ENCODE peak calls at places on chromosomes 6 and 20, in eight cellular contexts. N, U, S, C, B, Z, E and T are unnamed samples.

GRCh38 chr6:74113901-74114300 is 417.9 kb downstream of the CD109 start:
- DNase-seq in C (no peak), B (no peak), Z (no peak), E (no peak), S (no peak), U (no peak), N (no peak), T (no peak)

GRCh38 chr6:157233686-157234085 is 89.6 kb downstream of the TMEM242 start:
- DNase-seq in U (no peak), S (no peak), E (no peak), Z (no peak), N (no peak), B (no peak), C (no peak), T (no peak)

GRCh38 chr6:170049641-170050491 is 241.0 kb downstream of the DLL1 start:
- DNase-seq in B (peak), C (no peak), Z (no peak), E (peak), S (no peak), N (no peak), U (no peak), T (peak)

GRCh38 chr6:42984001-42984923 is at the start of gene PPP2R5D:
- DNase-seq in B (peak), Z (peak), U (peak), C (peak), S (peak), N (peak), E (peak), T (peak)

GRCh38 chr6:142731611-142732010 is 213.4 kb downstream of the HIVEP2 start:
- DNase-seq in U (no peak), Z (no peak), C (no peak), E (no peak), B (peak), N (no peak), S (no peak), T (no peak)

GRCh38 chr6:170286246-170286933 is 4.5 kb downstream of the DLL1 start:
- DNase-seq in S (no peak), N (peak), E (no peak), B (no peak), C (no peak), U (no peak), Z (no peak), T (no peak)

GRCh38 chr6:42742116-42742894 is 3.6 kb downstream of the TBCC start:
- DNase-seq in C (no peak), B (no peak), S (peak), E (no peak), U (no peak), N (peak), Z (no peak), T (no peak)

GRCh38 chr6:111580826-111581505 is 24.7 kb downstream of the TRAF3IP2 start:
- DNase-seq in E (no peak), B (no peak), S (no peak), N (no peak), C (no peak), U (no peak), Z (no peak), T (no peak)

GRCh38 chr20:58374906-58375760 is 13.9 kb upstream of the VAPB start:
- DNase-seq in S (no peak), C (peak), B (no peak), N (no peak), U (no peak), Z (no peak), E (no peak), T (no peak)

GRCh38 chr6:94478178-94479140 is 1059.1 kb upstream of the EPHA7 start:
- DNase-seq in N (peak), Z (no peak), S (no peak), C (no peak), B (no peak), E (peak), U (no peak), T (no peak)

GRCh38 chr6:431986-432385 is 40.4 kb downstream of the IRF4 start:
- DNase-seq in N (no peak), C (no peak), S (no peak), U (no peak), E (no peak), Z (peak), B (no peak), T (no peak)

GRCh38 chr6:132261354-132261753 is 139.9 kb downstream of the MOXD1 start:
- DNase-seq in C (no peak), E (no peak), B (no peak), N (no peak), S (no peak), Z (no peak), U (no peak), T (no peak)

GRCh38 chr6:14635195-14635594 is 517.6 kb downstream of the CD83 start:
- DNase-seq in C (no peak), N (no peak), U (no peak), E (no peak), Z (peak), B (no peak), S (no peak), T (no peak)

GRCh38 chr6:33410711-33411631 is at the start of gene PHF1:
- DNase-seq in N (no peak), E (peak), C (peak), S (no peak), Z (peak), B (no peak), U (no peak), T (no peak)

GRCh38 chr6:3911614-3912336 is 62.6 kb downstream of the FAM50B start:
- DNase-seq in S (no peak), Z (no peak), N (no peak), E (no peak), U (peak), B (no peak), C (no peak), T (peak)

GRCh38 chr20:9829835-9830234 is 9.0 kb downstream of the PAK5 start:
- DNase-seq in Z (no peak), B (no peak), C (no peak), E (no peak), U (no peak), N (no peak), S (no peak), T (no peak)

GRCh38 chr20:50146732-50147662 is 6.5 kb downstream of the PEDS1 start:
- DNase-seq in C (no peak), E (no peak), U (no peak), Z (peak), S (no peak), N (no peak), B (no peak), T (no peak)

GRCh38 chr6:139820191-139820590 is 445.7 kb upstream of the CITED2 start:
- DNase-seq in C (no peak), N (no peak), Z (no peak), B (no peak), E (no peak), U (no peak), S (no peak), T (no peak)

GRCh38 chr6:56435326-56435725 is 187.9 kb upstream of the COL21A1 start:
- DNase-seq in S (no peak), U (no peak), B (no peak), E (no peak), N (no peak), Z (no peak), C (no peak), T (no peak)

GRCh38 chr6:136701011-136701410 is 91.3 kb downstream of the MAP3K5 start:
- DNase-seq in U (no peak), N (no peak), E (no peak), Z (no peak), C (no peak), B (no peak), S (no peak), T (no peak)

GRCh38 chr20:19735446-19735845 is 22.6 kb upstream of the RIN2 start:
- DNase-seq in Z (no peak), S (no peak), E (peak), U (peak), C (no peak), N (no peak), B (peak), T (peak)

GRCh38 chr20:32304121-32304520 is 26.7 kb downstream of the KIF3B start:
- DNase-seq in N (no peak), S (no peak), C (no peak), E (no peak), Z (no peak), U (no peak), B (no peak), T (no peak)

GRCh38 chr6:46862381-46862780 is 59.4 kb downstream of the ADGRF5 start:
- DNase-seq in C (no peak), Z (no peak), E (no peak), N (no peak), S (no peak), B (no peak), U (no peak), T (no peak)

GRCh38 chr6:74731921-74732320 is 473.9 kb downstream of the COL12A1 start:
- DNase-seq in Z (no peak), S (no peak), C (no peak), B (no peak), E (no peak), U (no peak), N (no peak), T (no peak)

GRCh38 chr20:4767084-4767483 is 45.4 kb downstream of the PRND start:
- DNase-seq in Z (no peak), E (no peak), N (no peak), C (no peak), B (no peak), S (no peak), U (no peak), T (no peak)

GRCh38 chr6:1607557-1608221 is 2.0 kb upstream of the FOXC1 start:
- DNase-seq in Z (no peak), S (no peak), N (peak), U (no peak), B (peak), C (peak), E (peak), T (no peak)

GRCh38 chr20:63152322-63153253 is 63.3 kb downstream of the YTHDF1 start:
- DNase-seq in C (no peak), E (peak), U (no peak), N (no peak), Z (no peak), S (no peak), B (no peak), T (no peak)

GRCh38 chr20:57849126-57849867 is 139.5 kb upstream of the PMEPA1 start:
- DNase-seq in E (no peak), N (no peak), B (no peak), Z (no peak), S (no peak), C (no peak), U (no peak), T (no peak)

GRCh38 chr6:25006565-25007001 is 70.8 kb upstream of the RIPOR2 start:
- DNase-seq in E (no peak), C (peak), Z (no peak), S (no peak), B (peak), U (no peak), N (no peak), T (no peak)

GRCh38 chr6:34344314-34344713 is 48.2 kb downstream of the NUDT3 start:
- DNase-seq in Z (no peak), C (no peak), E (no peak), S (no peak), U (no peak), N (no peak), B (no peak), T (no peak)

GRCh38 chr6:132651062-132651461 is 7.9 kb downstream of the TAAR1 start:
- DNase-seq in N (no peak), Z (no peak), U (no peak), S (no peak), C (no peak), B (no peak), E (no peak), T (no peak)

GRCh38 chr6:128150376-128150775 is 249.5 kb upstream of the THEMIS start:
- DNase-seq in B (no peak), U (no peak), N (no peak), S (no peak), C (no peak), E (no peak), Z (no peak), T (no peak)

GRCh38 chr20:45052698-45053440 is 48.1 kb downstream of the KCNS1 start:
- DNase-seq in E (no peak), C (no peak), S (no peak), Z (no peak), B (no peak), N (no peak), U (no peak), T (no peak)

GRCh38 chr6:159214281-159214680 is 45.1 kb downstream of the FNDC1 start:
- DNase-seq in U (no peak), E (no peak), B (no peak), N (no peak), S (no peak), Z (no peak), C (no peak), T (no peak)

GRCh38 chr6:13452346-13453171 is 34.8 kb downstream of the GFOD1 start:
- DNase-seq in Z (no peak), B (no peak), S (no peak), C (no peak), E (no peak), N (no peak), U (no peak), T (no peak)

GRCh38 chr6:165664553-165665383 is 1.7 kb upstream of the PDE10A start:
- DNase-seq in E (no peak), N (no peak), Z (no peak), S (no peak), U (no peak), B (no peak), C (no peak), T (no peak)

GRCh38 chr6:12348530-12349511 is 58.7 kb downstream of the EDN1 start:
- DNase-seq in U (peak), C (no peak), E (no peak), S (no peak), N (no peak), Z (no peak), B (no peak), T (no peak)

GRCh38 chr6:18585032-18585573 is 198.0 kb downstream of the RNF144B start:
- DNase-seq in E (no peak), Z (no peak), U (peak), B (no peak), N (peak), C (no peak), S (no peak), T (no peak)

GRCh38 chr20:34824026-34824860 is 1.2 kb downstream of the NCOA6 start:
- DNase-seq in U (peak), Z (peak), N (peak), C (peak), E (peak), B (peak), S (peak), T (peak)

GRCh38 chr20:41482647-41483552 is 116.3 kb upstream of the EMILIN3 start:
- DNase-seq in S (no peak), B (no peak), C (no peak), E (no peak), U (no peak), Z (no peak), N (no peak), T (no peak)